ENCODE peak calls at places on chromosomes 16 and 17, in five cellular contexts. One of them, this sample, is unnamed.
A peak's percentile ranks its signal among the peaks of the same experiment; 100 is the strongest.

GRCh38 chr16:86761117-86761971 is 183.0 kb downstream of the FOXL1 start:
- DNase-seq in uterus: no peak
- DNase-seq in cardiac muscle cell: peak; percentile 64
- DNase-seq in H1: no peak
- DNase-seq in body of pancreas: peak; percentile 47
- DNase-seq in this sample: no peak

GRCh38 chr17:48012151-48012520 is 25.5 kb downstream of the COPZ2 start:
- DNase-seq in uterus: no peak
- DNase-seq in body of pancreas: peak; percentile 60
- DNase-seq in H1: no peak
- DNase-seq in cardiac muscle cell: peak; percentile 77
- DNase-seq in this sample: no peak

GRCh38 chr16:70396209-70396904 is 42.5 kb downstream of the ST3GAL2 start:
- DNase-seq in body of pancreas: no peak
- DNase-seq in uterus: no peak
- DNase-seq in H1: no peak
- DNase-seq in cardiac muscle cell: peak; percentile 61
- DNase-seq in this sample: no peak

GRCh38 chr17:66953661-66954060 is 10.8 kb upstream of the CACNG4 start:
- DNase-seq in uterus: no peak
- DNase-seq in body of pancreas: no peak
- DNase-seq in cardiac muscle cell: no peak
- DNase-seq in H1: no peak
- DNase-seq in this sample: no peak

GRCh38 chr17:39751637-39752036 is 13.9 kb downstream of the GRB7 start:
- DNase-seq in body of pancreas: no peak
- DNase-seq in H1: no peak
- DNase-seq in cardiac muscle cell: no peak
- DNase-seq in uterus: no peak
- DNase-seq in this sample: peak; percentile 11

GRCh38 chr16:50414152-50414551 is 45.4 kb upstream of the BRD7 start:
- DNase-seq in cardiac muscle cell: no peak
- DNase-seq in H1: no peak
- DNase-seq in uterus: no peak
- DNase-seq in body of pancreas: no peak
- DNase-seq in this sample: no peak

GRCh38 chr16:87956771-87957279 is 5.6 kb downstream of the BANP start:
- DNase-seq in cardiac muscle cell: no peak
- DNase-seq in body of pancreas: no peak
- DNase-seq in H1: no peak
- DNase-seq in uterus: no peak
- DNase-seq in this sample: no peak

GRCh38 chr16:73152731-73153130 is 104.8 kb upstream of the ZFHX3 start:
- DNase-seq in uterus: no peak
- DNase-seq in H1: peak; percentile 13
- DNase-seq in body of pancreas: no peak
- DNase-seq in cardiac muscle cell: peak; percentile 73
- DNase-seq in this sample: no peak

GRCh38 chr16:81167851-81168250 is 70.6 kb upstream of the BCO1 start:
- DNase-seq in body of pancreas: no peak
- DNase-seq in H1: no peak
- DNase-seq in uterus: no peak
- DNase-seq in cardiac muscle cell: no peak
- DNase-seq in this sample: no peak

GRCh38 chr17:14297161-14297851 is 3.6 kb upstream of the HS3ST3B1 start:
- DNase-seq in H1: no peak
- DNase-seq in body of pancreas: peak; percentile 60
- DNase-seq in cardiac muscle cell: peak; percentile 66
- DNase-seq in uterus: no peak
- DNase-seq in this sample: peak; percentile 41

GRCh38 chr17:74085434-74085833 is 118.0 kb upstream of the RPL38 start:
- DNase-seq in H1: no peak
- DNase-seq in cardiac muscle cell: no peak
- DNase-seq in uterus: no peak
- DNase-seq in body of pancreas: no peak
- DNase-seq in this sample: no peak

GRCh38 chr17:80032614-80033171 is 3.0 kb downstream of the TBC1D16 start:
- DNase-seq in H1: no peak
- DNase-seq in cardiac muscle cell: no peak
- DNase-seq in uterus: no peak
- DNase-seq in body of pancreas: no peak
- DNase-seq in this sample: no peak

GRCh38 chr16:85082553-85083050 is 29.7 kb downstream of the CIBAR2 start:
- DNase-seq in body of pancreas: no peak
- DNase-seq in uterus: no peak
- DNase-seq in cardiac muscle cell: peak; percentile 38
- DNase-seq in H1: no peak
- DNase-seq in this sample: no peak

GRCh38 chr17:41026668-41027471 is at the start of gene KRTAP1-5:
- DNase-seq in body of pancreas: peak; percentile 45
- DNase-seq in H1: no peak
- DNase-seq in cardiac muscle cell: no peak
- DNase-seq in uterus: no peak
- DNase-seq in this sample: no peak

GRCh38 chr16:14399397-14400284 is 230.4 kb downstream of the PARN start:
- DNase-seq in body of pancreas: no peak
- DNase-seq in cardiac muscle cell: peak; percentile 19
- DNase-seq in H1: no peak
- DNase-seq in uterus: peak; percentile 34
- DNase-seq in this sample: no peak

GRCh38 chr17:3963214-3964201 is 729 bp downstream of the ATP2A3 start:
- DNase-seq in H1: no peak
- DNase-seq in cardiac muscle cell: peak; percentile 21
- DNase-seq in body of pancreas: peak; percentile 56
- DNase-seq in uterus: no peak
- DNase-seq in this sample: no peak

GRCh38 chr17:40577611-40578065 is 12.4 kb upstream of the CCR7 start:
- DNase-seq in cardiac muscle cell: no peak
- DNase-seq in H1: no peak
- DNase-seq in body of pancreas: no peak
- DNase-seq in uterus: no peak
- DNase-seq in this sample: no peak

GRCh38 chr17:15744091-15744676 is 12.1 kb downstream of the TBC1D26 start:
- DNase-seq in H1: no peak
- DNase-seq in uterus: no peak
- DNase-seq in cardiac muscle cell: no peak
- DNase-seq in body of pancreas: no peak
- DNase-seq in this sample: no peak

GRCh38 chr17:33124871-33125551 is 133.4 kb downstream of the SPACA3 start:
- DNase-seq in body of pancreas: no peak
- DNase-seq in uterus: no peak
- DNase-seq in H1: no peak
- DNase-seq in cardiac muscle cell: no peak
- DNase-seq in this sample: no peak

GRCh38 chr17:43406676-43407645 is 8.2 kb downstream of the ARL4D start:
- DNase-seq in uterus: no peak
- DNase-seq in cardiac muscle cell: no peak
- DNase-seq in body of pancreas: no peak
- DNase-seq in H1: no peak
- DNase-seq in this sample: peak; percentile 38

GRCh38 chr17:18139949-18140348 is 31.4 kb downstream of the MYO15A start:
- DNase-seq in H1: no peak
- DNase-seq in cardiac muscle cell: no peak
- DNase-seq in uterus: no peak
- DNase-seq in body of pancreas: no peak
- DNase-seq in this sample: no peak

GRCh38 chr16:2912330-2913199 is 834 bp downstream of the FLYWCH1 start:
- DNase-seq in body of pancreas: peak; percentile 33
- DNase-seq in uterus: no peak
- DNase-seq in cardiac muscle cell: peak; percentile 44
- DNase-seq in H1: no peak
- DNase-seq in this sample: peak; percentile 41

GRCh38 chr16:75943705-75944514 is 217.6 kb upstream of the CPHXL start:
- DNase-seq in cardiac muscle cell: no peak
- DNase-seq in H1: no peak
- DNase-seq in uterus: no peak
- DNase-seq in body of pancreas: no peak
- DNase-seq in this sample: no peak

GRCh38 chr17:33753452-33753851 is 460.4 kb upstream of the ASIC2 start:
- DNase-seq in cardiac muscle cell: no peak
- DNase-seq in H1: no peak
- DNase-seq in uterus: no peak
- DNase-seq in body of pancreas: no peak
- DNase-seq in this sample: no peak

GRCh38 chr16:51839697-51840462 is 688.8 kb upstream of the SALL1 start:
- DNase-seq in uterus: no peak
- DNase-seq in cardiac muscle cell: no peak
- DNase-seq in H1: peak; percentile 9
- DNase-seq in body of pancreas: no peak
- DNase-seq in this sample: no peak

GRCh38 chr16:8572919-8573724 is 17.2 kb downstream of the TMEM114 start:
- DNase-seq in uterus: no peak
- DNase-seq in body of pancreas: peak; percentile 36
- DNase-seq in cardiac muscle cell: peak; percentile 41
- DNase-seq in H1: no peak
- DNase-seq in this sample: no peak

GRCh38 chr16:85505794-85506339 is 107.3 kb upstream of the GSE1 start:
- DNase-seq in cardiac muscle cell: no peak
- DNase-seq in body of pancreas: no peak
- DNase-seq in uterus: no peak
- DNase-seq in H1: no peak
- DNase-seq in this sample: no peak

GRCh38 chr17:33949100-33949499 is 306.0 kb upstream of the CCL2 start:
- DNase-seq in H1: peak; percentile 25
- DNase-seq in uterus: no peak
- DNase-seq in cardiac muscle cell: peak; percentile 51
- DNase-seq in body of pancreas: peak; percentile 69
- DNase-seq in this sample: no peak

GRCh38 chr16:907361-907760 is 63.4 kb downstream of the LMF1 start:
- DNase-seq in uterus: no peak
- DNase-seq in body of pancreas: no peak
- DNase-seq in H1: no peak
- DNase-seq in cardiac muscle cell: no peak
- DNase-seq in this sample: no peak

GRCh38 chr17:6304894-6305612 is 129.9 kb downstream of the AIPL1 start:
- DNase-seq in H1: no peak
- DNase-seq in body of pancreas: no peak
- DNase-seq in cardiac muscle cell: no peak
- DNase-seq in uterus: no peak
- DNase-seq in this sample: no peak

GRCh38 chr17:40559016-40559853 is 6.0 kb downstream of the CCR7 start:
- DNase-seq in cardiac muscle cell: no peak
- DNase-seq in uterus: peak; percentile 81
- DNase-seq in H1: no peak
- DNase-seq in body of pancreas: no peak
- DNase-seq in this sample: peak; percentile 70

GRCh38 chr16:53745126-53745525 is 41.2 kb downstream of the FTO start:
- DNase-seq in cardiac muscle cell: no peak
- DNase-seq in body of pancreas: peak; percentile 18
- DNase-seq in uterus: no peak
- DNase-seq in H1: no peak
- DNase-seq in this sample: no peak

GRCh38 chr16:53741546-53741945 is 37.6 kb downstream of the FTO start:
- DNase-seq in cardiac muscle cell: no peak
- DNase-seq in uterus: no peak
- DNase-seq in H1: no peak
- DNase-seq in body of pancreas: no peak
- DNase-seq in this sample: no peak

GRCh38 chr16:53743149-53743566 is 39.2 kb downstream of the FTO start:
- DNase-seq in body of pancreas: peak; percentile 18
- DNase-seq in H1: no peak
- DNase-seq in uterus: no peak
- DNase-seq in cardiac muscle cell: no peak
- DNase-seq in this sample: no peak

GRCh38 chr16:53744449-53744848 is 40.5 kb downstream of the FTO start:
- DNase-seq in cardiac muscle cell: no peak
- DNase-seq in uterus: no peak
- DNase-seq in body of pancreas: peak; percentile 7
- DNase-seq in H1: no peak
- DNase-seq in this sample: no peak

DNA sequence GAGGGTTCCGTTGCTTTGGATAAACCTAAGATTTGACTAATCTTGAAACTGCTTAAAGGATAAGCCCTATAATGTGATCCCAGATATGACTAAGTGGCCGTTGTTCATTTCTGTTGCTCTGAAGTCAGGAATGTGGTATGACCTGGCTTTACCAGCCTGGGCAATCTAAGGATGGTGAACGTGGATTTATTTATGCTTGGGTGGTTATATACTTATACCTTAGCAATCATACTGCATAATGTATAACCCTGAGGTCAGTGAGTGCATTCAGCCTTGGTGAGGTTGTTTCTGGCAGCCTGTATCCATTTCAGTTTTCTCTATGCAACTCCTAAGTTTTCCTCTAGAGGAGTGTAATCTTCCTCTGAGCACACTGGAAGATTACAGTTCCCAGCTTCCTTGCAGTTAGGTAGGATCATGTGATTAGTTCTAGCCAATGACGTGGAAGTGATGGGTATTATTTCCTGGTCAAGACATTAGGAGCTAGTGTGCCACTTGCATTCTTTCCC is 41.9 kb downstream of the FTO start:
- DNase-seq in uterus: no peak
- DNase-seq in H1: no peak
- DNase-seq in body of pancreas: no peak
- DNase-seq in cardiac muscle cell: no peak
- DNase-seq in this sample: no peak
- TF ChIP-seq CTCF in uterus: no peak
- TF ChIP-seq CTCF in H1: no peak
- TF ChIP-seq CTCF in body of pancreas: no peak
- TF ChIP-seq CTCF in cardiac muscle cell: peak; percentile 10
- TF ChIP-seq CTCF in this sample: no peak

GRCh38 chr16:30821891-30822290 is 34.9 kb upstream of the ZNF629 start:
- DNase-seq in uterus: no peak
- DNase-seq in body of pancreas: no peak
- DNase-seq in cardiac muscle cell: no peak
- DNase-seq in H1: no peak
- DNase-seq in this sample: no peak
- H3K9me3 ChIP-seq in uterus: no peaks in the 10 kb centered on the region
- H3K9me3 ChIP-seq in body of pancreas: no peaks in the 10 kb centered on the region
- H3K9me3 ChIP-seq in cardiac muscle cell: no peaks in the 10 kb centered on the region
- H3K9me3 ChIP-seq in H1: no peaks in the 10 kb centered on the region
- H3K9me3 ChIP-seq in this sample: no peaks in the 10 kb centered on the region

GRCh38 chr17:57949649-57950048 is 5.6 kb downstream of the CUEDC1 start:
- DNase-seq in body of pancreas: no peak
- DNase-seq in cardiac muscle cell: no peak
- DNase-seq in uterus: no peak
- DNase-seq in H1: no peak
- DNase-seq in this sample: no peak

GRCh38 chr17:57948555-57949420 is 6.4 kb downstream of the CUEDC1 start:
- DNase-seq in H1: no peak
- DNase-seq in cardiac muscle cell: no peak
- DNase-seq in body of pancreas: no peak
- DNase-seq in uterus: peak; percentile 57
- DNase-seq in this sample: no peak

GRCh38 chr17:57947369-57947768 is 7.8 kb downstream of the CUEDC1 start:
- DNase-seq in H1: no peak
- DNase-seq in uterus: no peak
- DNase-seq in cardiac muscle cell: no peak
- DNase-seq in body of pancreas: no peak
- DNase-seq in this sample: no peak

GRCh38 chr17:57946798-57947358 is 8.3 kb downstream of the CUEDC1 start:
- DNase-seq in cardiac muscle cell: no peak
- DNase-seq in uterus: peak; percentile 63
- DNase-seq in body of pancreas: peak; percentile 65
- DNase-seq in H1: no peak
- DNase-seq in this sample: peak; percentile 45

GRCh38 chr17:57948169-57948554 is 7.0 kb downstream of the CUEDC1 start:
- DNase-seq in uterus: peak; percentile 58
- DNase-seq in cardiac muscle cell: no peak
- DNase-seq in H1: no peak
- DNase-seq in body of pancreas: no peak
- DNase-seq in this sample: no peak
- H3K4me3 ChIP-seq in uterus: no peak overlapping the region
- H3K4me3 ChIP-seq in cardiac muscle cell: no peak overlapping the region
- H3K4me3 ChIP-seq in H1: no peak overlapping the region
- H3K4me3 ChIP-seq in body of pancreas: no peak overlapping the region
- H3K4me3 ChIP-seq in this sample: no peak overlapping the region

GRCh38 chr16:12450381-12450780 is 353.3 kb downstream of the CPPED1 start:
- DNase-seq in H1: no peak
- DNase-seq in uterus: no peak
- DNase-seq in cardiac muscle cell: no peak
- DNase-seq in body of pancreas: no peak
- DNase-seq in this sample: no peak
- TF ChIP-seq CTCF in H1: no peak
- TF ChIP-seq CTCF in uterus: no peak
- TF ChIP-seq CTCF in cardiac muscle cell: no peak
- TF ChIP-seq CTCF in body of pancreas: no peak
- TF ChIP-seq CTCF in this sample: no peak